ENCODE peak calls at places on chromosomes 11 and 22, in five cellular contexts. X is tibial artery, U is AG04450, N is OCI-LY7, J is T47D. B is an unnamed sample.

GRCh38 chr11:62444271-62444833 is 25.5 kb downstream of the SCGB1A1 start:
- DNase-seq in X (peak), U (peak), J (no peak), N (no peak), B (no peak)

GRCh38 chr11:1841511-1842148 is 2.8 kb downstream of the TNNI2 start:
- DNase-seq in U (no peak), N (no peak), J (no peak), X (no peak), B (no peak)

GRCh38 chr11:65672180-65672860 is 9.6 kb upstream of the RELA start:
- DNase-seq in U (no peak), J (no peak), X (no peak), N (no peak), B (no peak)

GRCh38 chr11:66323684-66324083 is 6.8 kb upstream of the CD248 start:
- DNase-seq in N (no peak), U (no peak), X (no peak), J (no peak), B (no peak)

GRCh38 chr11:113723706-113724246 is 17.7 kb upstream of the TMPRSS5 start:
- DNase-seq in X (no peak), N (no peak), U (no peak), J (no peak), B (no peak)

GRCh38 chr22:25747245-25747944 is 5.4 kb downstream of the MYO18B start:
- DNase-seq in X (peak), U (peak), J (no peak), N (no peak), B (no peak)

GRCh38 chr11:121199516-121199915 is 93.1 kb upstream of the SC5D start:
- DNase-seq in U (no peak), J (no peak), N (no peak), X (no peak), B (no peak)

GRCh38 chr11:8871283-8871775 is 39.7 kb upstream of the AKIP1 start:
- DNase-seq in X (peak), U (peak), N (no peak), J (peak), B (no peak)

GRCh38 chr11:75374646-75375045 is 23.2 kb upstream of the ARRB1 start:
- DNase-seq in X (no peak), U (no peak), N (no peak), J (no peak), B (no peak)

GRCh38 chr22:38981005-38981658 is 1.0 kb upstream of the APOBEC3B start:
- DNase-seq in J (peak), X (no peak), N (peak), U (no peak), B (no peak)

GRCh38 chr11:12090061-12090572 is 20.3 kb upstream of the MICAL2 start:
- DNase-seq in N (peak), J (no peak), U (no peak), X (peak), B (no peak)